ENCODE peak calls at places on chromosomes 1 and 21, in nine cellular contexts. U, O, J, T, X, M, Z, F and Q are unnamed samples.

GRCh38 chr1:36268981-36269380 is 37.2 kb upstream of the SH3D21 start:
- DNase-seq in U (no peak), O (no peak), J (no peak), T (no peak), X (no peak), M (no peak), Z (no peak), F (no peak), Q (no peak)

GRCh38 chr1:159872896-159873295 is 10.4 kb upstream of the VSIG8 start:
- DNase-seq in U (no peak), O (no peak), J (no peak), T (no peak), X (no peak), M (no peak), Z (no peak), F (no peak), Q (peak; percentile 17)

GRCh38 chr1:208837242-208837641 is 593.1 kb upstream of the PLXNA2 start:
- DNase-seq in U (no peak), O (no peak), J (no peak), T (no peak), X (no peak), M (no peak), Z (no peak), F (no peak), Q (no peak)

GRCh38 chr1:185360714-185361113 is 43.7 kb upstream of the IVNS1ABP start:
- DNase-seq in U (peak; percentile 18), O (peak; percentile 43), J (no peak), T (peak; percentile 68), X (no peak), M (no peak), Z (no peak), F (peak; percentile 50), Q (no peak)

GRCh38 chr1:159465191-159465603 is 25.7 kb downstream of the OR10J1 start:
- DNase-seq in U (no peak), O (no peak), J (no peak), T (no peak), X (no peak), M (no peak), Z (no peak), F (no peak), Q (no peak)

GRCh38 chr1:52281518-52281917 is 84.5 kb downstream of the CC2D1B start:
- DNase-seq in U (peak; percentile 27), O (peak; percentile 42), J (no peak), T (peak; percentile 55), X (no peak), M (no peak), Z (no peak), F (peak; percentile 82), Q (no peak)

GRCh38 chr1:76161451-76161850 is 86.9 kb downstream of the ST6GALNAC3 start:
- DNase-seq in U (no peak), O (no peak), J (no peak), T (no peak), X (no peak), M (no peak), Z (no peak), F (no peak), Q (no peak)

GRCh38 chr21:46185717-46186116 is 1.5 kb upstream of the SPATC1L start:
- DNase-seq in U (no peak), O (no peak), J (no peak), T (no peak), X (no peak), M (no peak), Z (no peak), F (no peak), Q (no peak)

GRCh38 chr1:36305915-36306209 is 306 bp upstream of the SH3D21 start:
- DNase-seq in U (no peak), O (no peak), J (no peak), T (no peak), X (no peak), M (no peak), Z (no peak), F (no peak), Q (no peak)

GRCh38 chr21:42451941-42452340 is 44.1 kb downstream of the RSPH1 start:
- DNase-seq in U (no peak), O (no peak), J (no peak), T (no peak), X (no peak), M (no peak), Z (no peak), F (no peak), Q (no peak)

GRCh38 chr1:43962324-43962723 is 7.5 kb upstream of the DPH2 start:
- DNase-seq in U (no peak), O (no peak), J (no peak), T (no peak), X (no peak), M (no peak), Z (no peak), F (no peak), Q (no peak)

GRCh38 chr1:42938596-42939184 is 20.0 kb downstream of the SLC2A1 start:
- DNase-seq in U (no peak), O (no peak), J (no peak), T (no peak), X (no peak), M (no peak), Z (no peak), F (no peak), Q (no peak)

GRCh38 chr1:1348420-1349255 is 580 bp downstream of the DVL1 start:
- DNase-seq in U (peak; percentile 49), O (peak; percentile 66), J (no peak), T (no peak), X (no peak), M (no peak), Z (no peak), F (peak; percentile 46), Q (peak; percentile 62)

GRCh38 chr1:1349256-1350012 is at the start of gene DVL1:
- DNase-seq in U (peak; percentile 77), O (peak; percentile 90), J (peak; percentile 43), T (peak; percentile 79), X (peak; percentile 74), M (peak; percentile 81), Z (peak; percentile 51), F (peak; percentile 58), Q (peak; percentile 89)

GRCh38 chr1:1346501-1346890 is 2.7 kb downstream of the DVL1 start:
- DNase-seq in U (no peak), O (no peak), J (no peak), T (no peak), X (no peak), M (no peak), Z (no peak), F (no peak), Q (no peak)

GRCh38 chr1:1347026-1347595 is 2.1 kb downstream of the DVL1 start:
- DNase-seq in U (no peak), O (no peak), J (no peak), T (no peak), X (no peak), M (no peak), Z (no peak), F (no peak), Q (no peak)

GRCh38 chr1:1347663-1348419 is 1.4 kb downstream of the DVL1 start:
- DNase-seq in U (no peak), O (peak; percentile 66), J (no peak), T (no peak), X (peak; percentile 61), M (no peak), Z (no peak), F (peak; percentile 25), Q (no peak)
- H3K4me3 ChIP-seq in U (peak overlapping the region; percentile 79), O (peak overlapping the region; percentile 80), J (peak overlapping the region; percentile 73), T (peak overlapping the region; percentile 75), X (peak overlapping the region; percentile 66), M (peak overlapping the region; percentile 75), Z (peak overlapping the region; percentile 56), F (peak overlapping the region; percentile 100), Q (peak overlapping the region; percentile 63)

GRCh38 chr1:31669433-31669785 is 24.7 kb upstream of the PEF1 start:
- DNase-seq in U (no peak), O (no peak), J (no peak), T (no peak), X (no peak), M (no peak), Z (no peak), F (no peak), Q (no peak)

GRCh38 chr1:31671147-31671546 is 26.5 kb upstream of the PEF1 start:
- DNase-seq in U (no peak), O (no peak), J (no peak), T (no peak), X (no peak), M (no peak), Z (no peak), F (no peak), Q (no peak)

GRCh38 chr1:31670583-31670944 is 25.9 kb upstream of the PEF1 start:
- DNase-seq in U (peak; percentile 9), O (no peak), J (no peak), T (no peak), X (no peak), M (no peak), Z (no peak), F (no peak), Q (no peak)

GRCh38 chr1:31668303-31668883 is 23.7 kb upstream of the PEF1 start:
- DNase-seq in U (no peak), O (no peak), J (no peak), T (no peak), X (no peak), M (no peak), Z (no peak), F (no peak), Q (no peak)

GRCh38 chr1:31669786-31670582 is 25.3 kb upstream of the PEF1 start:
- DNase-seq in U (peak; percentile 62), O (no peak), J (peak; percentile 73), T (peak; percentile 29), X (peak; percentile 56), M (no peak), Z (peak; percentile 42), F (peak; percentile 20), Q (peak; percentile 65)
- H3K4me3 ChIP-seq in U (no peak overlapping the region), O (no peak overlapping the region), J (peak overlapping the region; percentile 16), T (no peak overlapping the region), X (no peak overlapping the region), M (no peak overlapping the region), Z (peak overlapping the region; percentile 18), F (no peak overlapping the region), Q (no peak overlapping the region)

GRCh38 chr1:86541859-86542258 is 5.0 kb upstream of the CLCA4 start:
- DNase-seq in U (no peak), O (no peak), J (no peak), T (no peak), X (no peak), M (no peak), Z (no peak), F (no peak), Q (no peak)
- H3K4me3 ChIP-seq in U (no peak overlapping the region), O (no peak overlapping the region), J (no peak overlapping the region), T (no peak overlapping the region), X (no peak overlapping the region), M (no peak overlapping the region), Z (no peak overlapping the region), F (no peak overlapping the region), Q (no peak overlapping the region)

DNA sequence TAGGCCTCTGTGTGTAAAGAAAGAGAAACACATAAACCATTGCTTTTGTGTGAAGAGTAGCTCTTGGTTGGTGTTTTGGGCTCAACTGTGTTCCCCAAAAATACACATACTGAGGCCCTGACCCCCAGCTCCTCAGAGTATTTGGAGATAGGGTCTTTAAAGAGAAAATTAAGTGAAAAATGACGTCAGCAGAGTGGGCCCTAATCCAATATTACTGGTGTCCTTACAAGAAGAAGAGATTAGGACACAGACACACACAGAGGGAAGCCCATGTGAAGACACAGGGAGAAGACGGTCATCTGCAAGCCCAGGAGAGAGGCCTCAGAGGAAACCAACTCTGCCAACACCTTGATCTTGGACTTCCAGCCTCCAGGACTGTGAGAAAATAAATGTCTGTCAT is 76.9 kb upstream of the PGBD5 start:
- DNase-seq in U (no peak), O (no peak), J (no peak), T (no peak), X (no peak), M (no peak), Z (no peak), F (no peak), Q (no peak)
- H3K4me3 ChIP-seq in U (no peak overlapping the region), O (no peak overlapping the region), J (no peak overlapping the region), T (no peak overlapping the region), X (no peak overlapping the region), M (no peak overlapping the region), Z (no peak overlapping the region), F (no peak overlapping the region), Q (no peak overlapping the region)

GRCh38 chr1:224989615-224990014 is 60.1 kb downstream of the DNAH14 start:
- DNase-seq in U (no peak), O (no peak), J (no peak), T (no peak), X (no peak), M (no peak), Z (no peak), F (no peak), Q (no peak)
- H3K4me3 ChIP-seq in U (no peak overlapping the region), O (no peak overlapping the region), J (no peak overlapping the region), T (no peak overlapping the region), X (no peak overlapping the region), M (no peak overlapping the region), Z (no peak overlapping the region), F (no peak overlapping the region), Q (no peak overlapping the region)